ENCODE peak calls at places on chromosomes 4 and X, in nine cellular contexts. One of them, this sample, is unnamed.

GRCh38 chr4:62434921-62435320 is 1234.8 kb downstream of the ADGRL3 start:
- DNase-seq in activated CD4-positive, alpha-beta T cell treated with anti-CD3 and anti-CD28 coated beads for 24 hours: no peak
- DNase-seq in Right ventricle myocardium inferior: no peak
- DNase-seq in mammary epithelial cell: no peak
- DNase-seq in hippocampal formation: no peak
- DNase-seq in nephron progenitor cell: no peak
- DNase-seq in activated naive CD4-positive, alpha-beta T cell: no peak
- DNase-seq in KG1: no peak
- DNase-seq in stimulated activated CD4-positive, alpha-beta T cell treated with anti-CD3 and anti-CD28 coated beads, Interleukin-1b, Interleukin-23, amount 100 ng/mL, for 48 hours: no peak
- DNase-seq in this sample: no peak

GRCh38 chr4:185165605-185166063 is 22.6 kb downstream of the SLC25A4 start:
- DNase-seq in stimulated activated CD4-positive, alpha-beta T cell treated with anti-CD3 and anti-CD28 coated beads, Interleukin-1b, Interleukin-23, amount 100 ng/mL, for 48 hours: no peak
- DNase-seq in Right ventricle myocardium inferior: no peak
- DNase-seq in activated CD4-positive, alpha-beta T cell treated with anti-CD3 and anti-CD28 coated beads for 24 hours: no peak
- DNase-seq in nephron progenitor cell: no peak
- DNase-seq in KG1: no peak
- DNase-seq in mammary epithelial cell: peak
- DNase-seq in activated naive CD4-positive, alpha-beta T cell: no peak
- DNase-seq in hippocampal formation: no peak
- DNase-seq in this sample: no peak

GRCh38 chr4:55435136-55435535 is 39.4 kb downstream of the TMEM165 start:
- DNase-seq in stimulated activated CD4-positive, alpha-beta T cell treated with anti-CD3 and anti-CD28 coated beads, Interleukin-1b, Interleukin-23, amount 100 ng/mL, for 48 hours: peak
- DNase-seq in hippocampal formation: no peak
- DNase-seq in nephron progenitor cell: no peak
- DNase-seq in Right ventricle myocardium inferior: no peak
- DNase-seq in mammary epithelial cell: no peak
- DNase-seq in KG1: no peak
- DNase-seq in activated CD4-positive, alpha-beta T cell treated with anti-CD3 and anti-CD28 coated beads for 24 hours: no peak
- DNase-seq in activated naive CD4-positive, alpha-beta T cell: no peak
- DNase-seq in this sample: no peak

GRCh38 chr4:1345905-1346780 is 865 bp upstream of the UVSSA start:
- DNase-seq in stimulated activated CD4-positive, alpha-beta T cell treated with anti-CD3 and anti-CD28 coated beads, Interleukin-1b, Interleukin-23, amount 100 ng/mL, for 48 hours: peak
- DNase-seq in activated CD4-positive, alpha-beta T cell treated with anti-CD3 and anti-CD28 coated beads for 24 hours: peak
- DNase-seq in Right ventricle myocardium inferior: peak
- DNase-seq in activated naive CD4-positive, alpha-beta T cell: peak
- DNase-seq in nephron progenitor cell: peak
- DNase-seq in mammary epithelial cell: peak
- DNase-seq in hippocampal formation: no peak
- DNase-seq in KG1: peak
- DNase-seq in this sample: no peak

GRCh38 chr4:129143359-129143758 is 47.4 kb downstream of the C4orf33 start:
- DNase-seq in hippocampal formation: no peak
- DNase-seq in activated naive CD4-positive, alpha-beta T cell: no peak
- DNase-seq in Right ventricle myocardium inferior: no peak
- DNase-seq in nephron progenitor cell: no peak
- DNase-seq in KG1: no peak
- DNase-seq in activated CD4-positive, alpha-beta T cell treated with anti-CD3 and anti-CD28 coated beads for 24 hours: no peak
- DNase-seq in mammary epithelial cell: no peak
- DNase-seq in stimulated activated CD4-positive, alpha-beta T cell treated with anti-CD3 and anti-CD28 coated beads, Interleukin-1b, Interleukin-23, amount 100 ng/mL, for 48 hours: no peak
- DNase-seq in this sample: no peak

GRCh38 chrX:110847334-110847733 is 51.7 kb upstream of the CHRDL1 start:
- DNase-seq in KG1: peak
- DNase-seq in nephron progenitor cell: peak
- DNase-seq in stimulated activated CD4-positive, alpha-beta T cell treated with anti-CD3 and anti-CD28 coated beads, Interleukin-1b, Interleukin-23, amount 100 ng/mL, for 48 hours: no peak
- DNase-seq in activated naive CD4-positive, alpha-beta T cell: no peak
- DNase-seq in activated CD4-positive, alpha-beta T cell treated with anti-CD3 and anti-CD28 coated beads for 24 hours: no peak
- DNase-seq in mammary epithelial cell: peak
- DNase-seq in Right ventricle myocardium inferior: no peak
- DNase-seq in hippocampal formation: no peak
- DNase-seq in this sample: peak

GRCh38 chr4:74682567-74683359 is 111.6 kb downstream of the BTC start:
- DNase-seq in Right ventricle myocardium inferior: no peak
- DNase-seq in KG1: no peak
- DNase-seq in nephron progenitor cell: no peak
- DNase-seq in activated naive CD4-positive, alpha-beta T cell: no peak
- DNase-seq in stimulated activated CD4-positive, alpha-beta T cell treated with anti-CD3 and anti-CD28 coated beads, Interleukin-1b, Interleukin-23, amount 100 ng/mL, for 48 hours: no peak
- DNase-seq in activated CD4-positive, alpha-beta T cell treated with anti-CD3 and anti-CD28 coated beads for 24 hours: no peak
- DNase-seq in hippocampal formation: no peak
- DNase-seq in mammary epithelial cell: peak
- DNase-seq in this sample: no peak

GRCh38 chr4:89752932-89753598 is 83.9 kb downstream of the SNCA start:
- DNase-seq in stimulated activated CD4-positive, alpha-beta T cell treated with anti-CD3 and anti-CD28 coated beads, Interleukin-1b, Interleukin-23, amount 100 ng/mL, for 48 hours: no peak
- DNase-seq in activated CD4-positive, alpha-beta T cell treated with anti-CD3 and anti-CD28 coated beads for 24 hours: no peak
- DNase-seq in mammary epithelial cell: peak
- DNase-seq in hippocampal formation: peak
- DNase-seq in nephron progenitor cell: peak
- DNase-seq in KG1: no peak
- DNase-seq in Right ventricle myocardium inferior: no peak
- DNase-seq in activated naive CD4-positive, alpha-beta T cell: no peak
- DNase-seq in this sample: no peak

GRCh38 chrX:133254666-133255065 is 36.5 kb upstream of the TFDP3 start:
- DNase-seq in mammary epithelial cell: peak
- DNase-seq in KG1: no peak
- DNase-seq in nephron progenitor cell: no peak
- DNase-seq in activated naive CD4-positive, alpha-beta T cell: no peak
- DNase-seq in activated CD4-positive, alpha-beta T cell treated with anti-CD3 and anti-CD28 coated beads for 24 hours: no peak
- DNase-seq in stimulated activated CD4-positive, alpha-beta T cell treated with anti-CD3 and anti-CD28 coated beads, Interleukin-1b, Interleukin-23, amount 100 ng/mL, for 48 hours: no peak
- DNase-seq in hippocampal formation: no peak
- DNase-seq in Right ventricle myocardium inferior: no peak
- DNase-seq in this sample: no peak

GRCh38 chr4:22573198-22573597 is 57.3 kb upstream of the ADGRA3 start:
- DNase-seq in activated naive CD4-positive, alpha-beta T cell: no peak
- DNase-seq in KG1: no peak
- DNase-seq in hippocampal formation: peak
- DNase-seq in Right ventricle myocardium inferior: peak
- DNase-seq in activated CD4-positive, alpha-beta T cell treated with anti-CD3 and anti-CD28 coated beads for 24 hours: no peak
- DNase-seq in mammary epithelial cell: peak
- DNase-seq in stimulated activated CD4-positive, alpha-beta T cell treated with anti-CD3 and anti-CD28 coated beads, Interleukin-1b, Interleukin-23, amount 100 ng/mL, for 48 hours: no peak
- DNase-seq in nephron progenitor cell: no peak
- DNase-seq in this sample: peak

GRCh38 chrX:316351-317325 is 2.0 kb downstream of the GTPBP6 start:
- DNase-seq in activated CD4-positive, alpha-beta T cell treated with anti-CD3 and anti-CD28 coated beads for 24 hours: no peak
- DNase-seq in Right ventricle myocardium inferior: peak
- DNase-seq in hippocampal formation: no peak
- DNase-seq in KG1: no peak
- DNase-seq in mammary epithelial cell: no peak
- DNase-seq in activated naive CD4-positive, alpha-beta T cell: no peak
- DNase-seq in stimulated activated CD4-positive, alpha-beta T cell treated with anti-CD3 and anti-CD28 coated beads, Interleukin-1b, Interleukin-23, amount 100 ng/mL, for 48 hours: no peak
- DNase-seq in nephron progenitor cell: no peak
- DNase-seq in this sample: no peak

GRCh38 chr4:113406723-113407016 is 354.9 kb downstream of the CAMK2D start:
- DNase-seq in activated naive CD4-positive, alpha-beta T cell: no peak
- DNase-seq in Right ventricle myocardium inferior: no peak
- DNase-seq in activated CD4-positive, alpha-beta T cell treated with anti-CD3 and anti-CD28 coated beads for 24 hours: no peak
- DNase-seq in mammary epithelial cell: peak
- DNase-seq in hippocampal formation: no peak
- DNase-seq in nephron progenitor cell: no peak
- DNase-seq in KG1: no peak
- DNase-seq in stimulated activated CD4-positive, alpha-beta T cell treated with anti-CD3 and anti-CD28 coated beads, Interleukin-1b, Interleukin-23, amount 100 ng/mL, for 48 hours: no peak
- DNase-seq in this sample: no peak

GRCh38 chr4:76354517-76355473 is 48.3 kb downstream of the STBD1 start:
- DNase-seq in mammary epithelial cell: no peak
- DNase-seq in activated naive CD4-positive, alpha-beta T cell: no peak
- DNase-seq in KG1: peak
- DNase-seq in Right ventricle myocardium inferior: no peak
- DNase-seq in activated CD4-positive, alpha-beta T cell treated with anti-CD3 and anti-CD28 coated beads for 24 hours: no peak
- DNase-seq in nephron progenitor cell: no peak
- DNase-seq in hippocampal formation: no peak
- DNase-seq in stimulated activated CD4-positive, alpha-beta T cell treated with anti-CD3 and anti-CD28 coated beads, Interleukin-1b, Interleukin-23, amount 100 ng/mL, for 48 hours: peak
- DNase-seq in this sample: no peak

GRCh38 chr4:89222171-89222570 is 85.4 kb downstream of the GPRIN3 start:
- DNase-seq in hippocampal formation: no peak
- DNase-seq in KG1: no peak
- DNase-seq in activated CD4-positive, alpha-beta T cell treated with anti-CD3 and anti-CD28 coated beads for 24 hours: no peak
- DNase-seq in stimulated activated CD4-positive, alpha-beta T cell treated with anti-CD3 and anti-CD28 coated beads, Interleukin-1b, Interleukin-23, amount 100 ng/mL, for 48 hours: peak
- DNase-seq in nephron progenitor cell: no peak
- DNase-seq in Right ventricle myocardium inferior: no peak
- DNase-seq in mammary epithelial cell: peak
- DNase-seq in activated naive CD4-positive, alpha-beta T cell: no peak
- DNase-seq in this sample: no peak

GRCh38 chrX:101617211-101618191 is at the start of gene ARMCX6:
- DNase-seq in mammary epithelial cell: peak
- DNase-seq in stimulated activated CD4-positive, alpha-beta T cell treated with anti-CD3 and anti-CD28 coated beads, Interleukin-1b, Interleukin-23, amount 100 ng/mL, for 48 hours: peak
- DNase-seq in hippocampal formation: peak
- DNase-seq in activated naive CD4-positive, alpha-beta T cell: peak
- DNase-seq in activated CD4-positive, alpha-beta T cell treated with anti-CD3 and anti-CD28 coated beads for 24 hours: peak
- DNase-seq in Right ventricle myocardium inferior: peak
- DNase-seq in KG1: peak
- DNase-seq in nephron progenitor cell: peak
- DNase-seq in this sample: peak

GRCh38 chr4:127400736-127401346 is 231.9 kb upstream of the INTU start:
- DNase-seq in stimulated activated CD4-positive, alpha-beta T cell treated with anti-CD3 and anti-CD28 coated beads, Interleukin-1b, Interleukin-23, amount 100 ng/mL, for 48 hours: peak
- DNase-seq in mammary epithelial cell: peak
- DNase-seq in nephron progenitor cell: peak
- DNase-seq in activated CD4-positive, alpha-beta T cell treated with anti-CD3 and anti-CD28 coated beads for 24 hours: peak
- DNase-seq in Right ventricle myocardium inferior: peak
- DNase-seq in activated naive CD4-positive, alpha-beta T cell: no peak
- DNase-seq in hippocampal formation: no peak
- DNase-seq in KG1: peak
- DNase-seq in this sample: peak

GRCh38 chrX:117995378-117995777 is 121.2 kb downstream of the KLHL13 start:
- DNase-seq in stimulated activated CD4-positive, alpha-beta T cell treated with anti-CD3 and anti-CD28 coated beads, Interleukin-1b, Interleukin-23, amount 100 ng/mL, for 48 hours: no peak
- DNase-seq in nephron progenitor cell: no peak
- DNase-seq in activated naive CD4-positive, alpha-beta T cell: no peak
- DNase-seq in Right ventricle myocardium inferior: no peak
- DNase-seq in KG1: no peak
- DNase-seq in hippocampal formation: no peak
- DNase-seq in activated CD4-positive, alpha-beta T cell treated with anti-CD3 and anti-CD28 coated beads for 24 hours: no peak
- DNase-seq in mammary epithelial cell: no peak
- DNase-seq in this sample: no peak

GRCh38 chr4:123564758-123565346 is 168.3 kb downstream of the SPRY1 start:
- DNase-seq in Right ventricle myocardium inferior: no peak
- DNase-seq in activated naive CD4-positive, alpha-beta T cell: no peak
- DNase-seq in activated CD4-positive, alpha-beta T cell treated with anti-CD3 and anti-CD28 coated beads for 24 hours: peak
- DNase-seq in hippocampal formation: peak
- DNase-seq in KG1: peak
- DNase-seq in mammary epithelial cell: peak
- DNase-seq in nephron progenitor cell: peak
- DNase-seq in stimulated activated CD4-positive, alpha-beta T cell treated with anti-CD3 and anti-CD28 coated beads, Interleukin-1b, Interleukin-23, amount 100 ng/mL, for 48 hours: peak
- DNase-seq in this sample: no peak

GRCh38 chrX:7801706-7802105 is 41.3 kb upstream of the VCX start:
- DNase-seq in Right ventricle myocardium inferior: no peak
- DNase-seq in mammary epithelial cell: no peak
- DNase-seq in KG1: no peak
- DNase-seq in stimulated activated CD4-positive, alpha-beta T cell treated with anti-CD3 and anti-CD28 coated beads, Interleukin-1b, Interleukin-23, amount 100 ng/mL, for 48 hours: no peak
- DNase-seq in hippocampal formation: no peak
- DNase-seq in nephron progenitor cell: no peak
- DNase-seq in activated CD4-positive, alpha-beta T cell treated with anti-CD3 and anti-CD28 coated beads for 24 hours: no peak
- DNase-seq in activated naive CD4-positive, alpha-beta T cell: no peak
- DNase-seq in this sample: no peak

GRCh38 chr4:38115601-38116000 is 155.4 kb downstream of the PTTG2 start:
- DNase-seq in activated naive CD4-positive, alpha-beta T cell: no peak
- DNase-seq in hippocampal formation: no peak
- DNase-seq in nephron progenitor cell: no peak
- DNase-seq in Right ventricle myocardium inferior: no peak
- DNase-seq in activated CD4-positive, alpha-beta T cell treated with anti-CD3 and anti-CD28 coated beads for 24 hours: no peak
- DNase-seq in stimulated activated CD4-positive, alpha-beta T cell treated with anti-CD3 and anti-CD28 coated beads, Interleukin-1b, Interleukin-23, amount 100 ng/mL, for 48 hours: no peak
- DNase-seq in mammary epithelial cell: no peak
- DNase-seq in KG1: no peak
- DNase-seq in this sample: no peak

GRCh38 chr4:151484396-151485102 is 75.6 kb downstream of the FHIP1A start:
- DNase-seq in nephron progenitor cell: no peak
- DNase-seq in activated CD4-positive, alpha-beta T cell treated with anti-CD3 and anti-CD28 coated beads for 24 hours: no peak
- DNase-seq in mammary epithelial cell: peak
- DNase-seq in activated naive CD4-positive, alpha-beta T cell: no peak
- DNase-seq in hippocampal formation: no peak
- DNase-seq in stimulated activated CD4-positive, alpha-beta T cell treated with anti-CD3 and anti-CD28 coated beads, Interleukin-1b, Interleukin-23, amount 100 ng/mL, for 48 hours: no peak
- DNase-seq in KG1: no peak
- DNase-seq in Right ventricle myocardium inferior: no peak
- DNase-seq in this sample: no peak

GRCh38 chrX:153032397-153033118 is 23.7 kb upstream of the PNMA3 start:
- DNase-seq in hippocampal formation: peak
- DNase-seq in Right ventricle myocardium inferior: peak
- DNase-seq in KG1: no peak
- DNase-seq in nephron progenitor cell: peak
- DNase-seq in stimulated activated CD4-positive, alpha-beta T cell treated with anti-CD3 and anti-CD28 coated beads, Interleukin-1b, Interleukin-23, amount 100 ng/mL, for 48 hours: peak
- DNase-seq in activated naive CD4-positive, alpha-beta T cell: peak
- DNase-seq in mammary epithelial cell: peak
- DNase-seq in activated CD4-positive, alpha-beta T cell treated with anti-CD3 and anti-CD28 coated beads for 24 hours: peak
- DNase-seq in this sample: peak

GRCh38 chr4:1002131-1002630 is 9.0 kb upstream of the SLC26A1 start:
- DNase-seq in stimulated activated CD4-positive, alpha-beta T cell treated with anti-CD3 and anti-CD28 coated beads, Interleukin-1b, Interleukin-23, amount 100 ng/mL, for 48 hours: no peak
- DNase-seq in Right ventricle myocardium inferior: peak
- DNase-seq in nephron progenitor cell: peak
- DNase-seq in mammary epithelial cell: peak
- DNase-seq in hippocampal formation: no peak
- DNase-seq in KG1: no peak
- DNase-seq in activated CD4-positive, alpha-beta T cell treated with anti-CD3 and anti-CD28 coated beads for 24 hours: no peak
- DNase-seq in activated naive CD4-positive, alpha-beta T cell: no peak
- DNase-seq in this sample: no peak

GRCh38 chr4:52477191-52477590 is 181.9 kb downstream of the USP46 start:
- DNase-seq in activated CD4-positive, alpha-beta T cell treated with anti-CD3 and anti-CD28 coated beads for 24 hours: no peak
- DNase-seq in nephron progenitor cell: no peak
- DNase-seq in KG1: no peak
- DNase-seq in mammary epithelial cell: no peak
- DNase-seq in activated naive CD4-positive, alpha-beta T cell: no peak
- DNase-seq in Right ventricle myocardium inferior: no peak
- DNase-seq in stimulated activated CD4-positive, alpha-beta T cell treated with anti-CD3 and anti-CD28 coated beads, Interleukin-1b, Interleukin-23, amount 100 ng/mL, for 48 hours: no peak
- DNase-seq in hippocampal formation: no peak
- DNase-seq in this sample: no peak

GRCh38 chr4:136650541-136651277 is 881.6 kb downstream of the PCDH18 start:
- DNase-seq in nephron progenitor cell: no peak
- DNase-seq in stimulated activated CD4-positive, alpha-beta T cell treated with anti-CD3 and anti-CD28 coated beads, Interleukin-1b, Interleukin-23, amount 100 ng/mL, for 48 hours: no peak
- DNase-seq in hippocampal formation: no peak
- DNase-seq in activated naive CD4-positive, alpha-beta T cell: no peak
- DNase-seq in Right ventricle myocardium inferior: no peak
- DNase-seq in activated CD4-positive, alpha-beta T cell treated with anti-CD3 and anti-CD28 coated beads for 24 hours: no peak
- DNase-seq in mammary epithelial cell: peak
- DNase-seq in KG1: no peak
- DNase-seq in this sample: no peak

GRCh38 chr4:2647403-2648158 is 108.6 kb downstream of the TNIP2 start:
- DNase-seq in Right ventricle myocardium inferior: no peak
- DNase-seq in KG1: no peak
- DNase-seq in nephron progenitor cell: no peak
- DNase-seq in hippocampal formation: no peak
- DNase-seq in activated naive CD4-positive, alpha-beta T cell: no peak
- DNase-seq in mammary epithelial cell: no peak
- DNase-seq in stimulated activated CD4-positive, alpha-beta T cell treated with anti-CD3 and anti-CD28 coated beads, Interleukin-1b, Interleukin-23, amount 100 ng/mL, for 48 hours: no peak
- DNase-seq in activated CD4-positive, alpha-beta T cell treated with anti-CD3 and anti-CD28 coated beads for 24 hours: no peak
- DNase-seq in this sample: no peak

GRCh38 chr4:79759793-79760192 is 313.2 kb downstream of the ANTXR2 start:
- DNase-seq in Right ventricle myocardium inferior: no peak
- DNase-seq in stimulated activated CD4-positive, alpha-beta T cell treated with anti-CD3 and anti-CD28 coated beads, Interleukin-1b, Interleukin-23, amount 100 ng/mL, for 48 hours: no peak
- DNase-seq in hippocampal formation: no peak
- DNase-seq in activated naive CD4-positive, alpha-beta T cell: no peak
- DNase-seq in mammary epithelial cell: no peak
- DNase-seq in nephron progenitor cell: no peak
- DNase-seq in activated CD4-positive, alpha-beta T cell treated with anti-CD3 and anti-CD28 coated beads for 24 hours: no peak
- DNase-seq in KG1: no peak
- DNase-seq in this sample: no peak

This sample was measured in frontal cortex.